ENCODE peak calls at places on chromosomes 12 and 14, in eight cellular contexts. J is IMR-90, Z is keratinocyte, H is thoracic aorta, K is heart left ventricle, E is cardiac muscle cell, F is suprapubic skin, V is uterus. M is an unnamed sample.

GRCh38 chr14:37585101-37585479 is 10.0 kb downstream of the FOXA1 start:
- DNase-seq in J (no peak), Z (no peak), H (no peak), K (no peak), E (no peak), F (no peak), V (no peak), M (no peak)

GRCh38 chr14:69241577-69241976 is 18.4 kb upstream of the GALNT16 start:
- DNase-seq in J (no peak), Z (no peak), H (no peak), K (no peak), E (no peak), F (no peak), V (no peak), M (no peak)

GRCh38 chr14:55699131-55700057 is 119.4 kb downstream of the KTN1 start:
- DNase-seq in J (peak; percentile 50), Z (no peak), H (no peak), K (no peak), E (peak; percentile 63), F (no peak), V (no peak), M (no peak)

GRCh38 chr14:33376510-33376909 is 437.8 kb downstream of the NPAS3 start:
- DNase-seq in J (no peak), Z (no peak), H (no peak), K (no peak), E (no peak), F (no peak), V (no peak), M (no peak)

GRCh38 chr12:19453961-19454360 is 14.7 kb downstream of the AEBP2 start:
- DNase-seq in J (no peak), Z (no peak), H (no peak), K (no peak), E (no peak), F (no peak), V (no peak), M (no peak)

GRCh38 chr14:94295360-94296180 is 2.5 kb upstream of the SERPINA10 start:
- DNase-seq in J (no peak), Z (no peak), H (no peak), K (no peak), E (no peak), F (no peak), V (no peak), M (no peak)

GRCh38 chr12:38911611-38912010 is 6.2 kb upstream of the CPNE8 start:
- DNase-seq in J (no peak), Z (no peak), H (no peak), K (no peak), E (peak; percentile 21), F (no peak), V (no peak), M (no peak)

GRCh38 chr12:85680881-85681280 is 155.3 kb downstream of the RASSF9 start:
- DNase-seq in J (no peak), Z (no peak), H (no peak), K (no peak), E (no peak), F (no peak), V (no peak), M (no peak)

GRCh38 chr12:53454710-53455109 is 2.8 kb downstream of the PCBP2 start:
- DNase-seq in J (no peak), Z (no peak), H (no peak), K (no peak), E (no peak), F (no peak), V (no peak), M (no peak)

GRCh38 chr14:62126885-62127478 is 364.8 kb downstream of the SNAPC1 start:
- DNase-seq in J (peak; percentile 72), Z (no peak), H (no peak), K (no peak), E (peak; percentile 72), F (no peak), V (no peak), M (no peak)

GRCh38 chr12:11623382-11623781 is 26.1 kb upstream of the ETV6 start:
- DNase-seq in J (peak; percentile 60), Z (no peak), H (no peak), K (no peak), E (peak; percentile 12), F (no peak), V (no peak), M (no peak)

GRCh38 chr12:5070090-5070489 is 26.4 kb downstream of the KCNA5 start:
- DNase-seq in J (no peak), Z (no peak), H (no peak), K (no peak), E (no peak), F (no peak), V (no peak), M (no peak)

GRCh38 chr14:31968107-31968810 is 108.8 kb upstream of the ARHGAP5 start:
- DNase-seq in J (peak; percentile 45), Z (no peak), H (no peak), K (no peak), E (peak; percentile 37), F (no peak), V (no peak), M (no peak)

DNA sequence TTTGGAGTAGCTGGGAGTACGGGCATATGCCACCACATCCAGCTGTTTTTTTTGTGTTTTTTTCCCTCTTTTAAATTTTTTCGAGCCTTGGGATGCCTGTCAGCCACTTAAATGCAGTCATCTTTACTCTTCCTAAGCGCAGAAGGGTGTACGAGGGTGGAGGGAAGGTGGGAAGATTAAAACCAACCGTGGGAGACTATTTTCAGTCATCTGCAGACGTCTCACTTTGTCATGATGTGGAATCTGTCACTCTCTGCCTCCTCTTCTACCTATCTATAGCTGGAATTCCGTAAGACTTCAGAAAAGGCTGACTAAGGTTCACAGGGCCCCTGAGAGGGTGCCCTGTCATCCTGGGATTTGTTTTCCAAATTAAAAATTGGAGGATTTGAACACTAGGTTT is 105.3 kb downstream of the SAMD4A start:
- DNase-seq in J (no peak), Z (no peak), H (no peak), K (no peak), E (no peak), F (no peak), V (no peak), M (no peak)
- H3K27ac ChIP-seq in J (no peak overlapping the region), Z (no peak overlapping the region), H (peak overlapping the region; percentile 95), K (peak overlapping the region; percentile 81), E (peak overlapping the region; percentile 89), F (no peak overlapping the region), V (peak overlapping the region; percentile 91), M (no peak overlapping the region)

GRCh38 chr12:116538682-116539264 is 20.4 kb upstream of the MAP1LC3B2 start:
- DNase-seq in J (no peak), Z (no peak), H (no peak), K (no peak), E (no peak), F (no peak), V (no peak), M (no peak)

GRCh38 chr12:116540617-116541152 is 18.5 kb upstream of the MAP1LC3B2 start:
- DNase-seq in J (no peak), Z (no peak), H (no peak), K (no peak), E (peak; percentile 52), F (no peak), V (no peak), M (no peak)

GRCh38 chr12:116539905-116540482 is 19.2 kb upstream of the MAP1LC3B2 start:
- DNase-seq in J (peak; percentile 72), Z (no peak), H (no peak), K (no peak), E (peak; percentile 70), F (no peak), V (peak; percentile 55), M (peak; percentile 56)

GRCh38 chr12:116538076-116538591 is 21.0 kb upstream of the MAP1LC3B2 start:
- DNase-seq in J (no peak), Z (no peak), H (no peak), K (no peak), E (no peak), F (no peak), V (no peak), M (no peak)

DNA sequence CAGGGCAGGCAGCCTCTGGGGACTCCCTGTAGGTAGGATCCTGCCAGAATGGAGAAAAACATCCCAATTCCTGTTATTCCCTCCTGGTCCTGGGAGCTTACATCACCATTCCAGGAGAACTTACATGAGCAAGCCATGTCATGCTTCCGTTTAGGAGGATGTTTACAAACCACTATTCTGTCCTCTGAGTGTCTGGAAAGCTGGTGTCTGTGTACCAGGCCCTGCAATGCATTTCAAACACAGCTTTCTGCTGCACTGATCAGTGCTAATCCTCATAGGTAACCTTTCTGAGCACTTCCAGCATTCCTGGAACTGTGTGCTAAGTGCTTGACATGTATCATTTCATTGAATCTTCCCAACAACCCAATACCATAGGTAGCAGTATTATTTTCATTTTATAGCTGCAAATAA is 19.8 kb upstream of the MAP1LC3B2 start:
- DNase-seq in J (peak; percentile 73), Z (no peak), H (no peak), K (no peak), E (no peak), F (no peak), V (no peak), M (no peak)
- H3K27ac ChIP-seq in J (no peak overlapping the region), Z (peak overlapping the region; percentile 34), H (no peak overlapping the region), K (peak overlapping the region; percentile 84), E (no peak overlapping the region), F (peak overlapping the region; percentile 42), V (peak overlapping the region; percentile 66), M (no peak overlapping the region)

DNA sequence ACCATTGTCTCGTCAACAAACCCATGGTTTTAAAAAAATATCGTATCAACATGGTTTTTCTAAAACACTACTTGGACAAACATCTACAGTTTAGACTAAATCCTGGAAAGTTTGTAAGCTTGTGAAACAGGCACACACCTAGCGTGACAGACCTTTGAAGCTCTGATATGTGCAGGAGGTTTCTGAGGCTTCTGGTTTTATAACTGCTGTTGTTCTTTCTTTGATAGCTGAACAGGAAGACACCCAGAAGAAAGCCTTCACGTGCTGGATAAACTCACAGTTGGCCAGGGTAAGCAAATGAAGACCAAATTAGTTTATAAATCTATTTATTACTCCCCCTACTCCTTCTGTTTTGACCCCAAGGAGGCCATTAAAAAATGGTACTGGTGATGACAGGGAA is 87.6 kb downstream of the SYNE2 start:
- DNase-seq in J (no peak), Z (no peak), H (no peak), K (no peak), E (no peak), F (no peak), V (no peak), M (no peak)
- H3K27ac ChIP-seq in J (no peak overlapping the region), Z (no peak overlapping the region), H (no peak overlapping the region), K (no peak overlapping the region), E (no peak overlapping the region), F (no peak overlapping the region), V (no peak overlapping the region), M (no peak overlapping the region)

GRCh38 chr12:98821849-98822248 is 176.8 kb downstream of the APAF1 start:
- DNase-seq in J (no peak), Z (no peak), H (no peak), K (no peak), E (no peak), F (no peak), V (peak; percentile 60), M (no peak)

GRCh38 chr12:98817779-98818178 is 172.7 kb downstream of the APAF1 start:
- DNase-seq in J (no peak), Z (no peak), H (no peak), K (no peak), E (no peak), F (no peak), V (no peak), M (no peak)

GRCh38 chr12:98823012-98823411 is 177.9 kb downstream of the APAF1 start:
- DNase-seq in J (no peak), Z (no peak), H (no peak), K (peak; percentile 27), E (no peak), F (no peak), V (no peak), M (no peak)

GRCh38 chr12:98821232-98821631 is 176.1 kb downstream of the APAF1 start:
- DNase-seq in J (no peak), Z (no peak), H (no peak), K (no peak), E (no peak), F (no peak), V (no peak), M (no peak)

GRCh38 chr12:98820005-98820404 is 174.9 kb downstream of the APAF1 start:
- DNase-seq in J (no peak), Z (no peak), H (no peak), K (no peak), E (no peak), F (no peak), V (no peak), M (no peak)
- H3K27ac ChIP-seq in J (no peak overlapping the region), Z (no peak overlapping the region), H (no peak overlapping the region), K (no peak overlapping the region), E (no peak overlapping the region), F (no peak overlapping the region), V (no peak overlapping the region), M (no peak overlapping the region)

M was measured in left lung.